ENCODE peak calls at places on chromosomes 4 and X, in seven cellular contexts. Z is esophagus squamous epithelium; T is AG08395; P is ELR; J is fibroblast of the aortic adventitia; K is activated CD4-positive, CD25-positive, alpha-beta regulatory T cell treated with anti-CD3 and anti-CD28 coated beads, Interleukin-2, amount 50 U/mL, for 72 hours; X is astrocyte. A is an unnamed sample.

GRCh38 chrX:87621697-87622096 is 104.1 kb downstream of the KLHL4 start:
- DNase-seq in Z (no peak), T (no peak), P (no peak), J (peak), K (no peak), X (peak), A (no peak)

GRCh38 chr4:121030151-121030550 is 42.2 kb downstream of the NDNF start:
- DNase-seq in Z (no peak), T (no peak), P (no peak), J (peak), K (no peak), X (peak), A (no peak)

GRCh38 chr4:168707205-168707604 is 210.4 kb downstream of the PALLD start:
- DNase-seq in Z (no peak), T (peak), P (peak), J (peak), K (no peak), X (no peak), A (no peak)

GRCh38 chrX:72080800-72081199 is 50.9 kb downstream of the RTL5 start:
- DNase-seq in Z (no peak), T (no peak), P (no peak), J (no peak), K (no peak), X (no peak), A (no peak)

GRCh38 chrX:109839694-109840358 is 106.8 kb upstream of the ACSL4 start:
- DNase-seq in Z (no peak), T (peak), P (peak), J (peak), K (no peak), X (peak), A (no peak)

GRCh38 chr4:156347412-156348075 is 393.9 kb upstream of the CTSO start:
- DNase-seq in Z (no peak), T (peak), P (peak), J (no peak), K (no peak), X (peak), A (no peak)

GRCh38 chr4:70559924-70560323 is 32.1 kb upstream of the AMBN start:
- DNase-seq in Z (no peak), T (no peak), P (no peak), J (peak), K (no peak), X (no peak), A (no peak)

GRCh38 chrX:136065044-136065671 is 79.9 kb downstream of the SLC9A6 start:
- DNase-seq in Z (no peak), T (no peak), P (peak), J (peak), K (no peak), X (peak), A (no peak)

GRCh38 chrX:48580662-48581061 is 6.4 kb downstream of the RBM3 start:
- DNase-seq in Z (no peak), T (no peak), P (no peak), J (no peak), K (no peak), X (no peak), A (no peak)

GRCh38 chr4:13907255-13907751 is 279.8 kb upstream of the BOD1L1 start:
- DNase-seq in Z (no peak), T (peak), P (peak), J (peak), K (no peak), X (peak), A (no peak)

GRCh38 chr4:555566-556275 is 20.4 kb downstream of the TMEM271 start:
- DNase-seq in Z (no peak), T (no peak), P (no peak), J (no peak), K (no peak), X (no peak), A (no peak)

GRCh38 chr4:186260504-186261448 is 5.2 kb upstream of the F11 start:
- DNase-seq in Z (no peak), T (no peak), P (peak), J (peak), K (no peak), X (no peak), A (no peak)

GRCh38 chr4:808860-809570 is 16.9 kb downstream of the CPLX1 start:
- DNase-seq in Z (no peak), T (no peak), P (no peak), J (no peak), K (no peak), X (no peak), A (no peak)

GRCh38 chrX:153780678-153781427 is at the start of gene SRPK3:
- DNase-seq in Z (no peak), T (peak), P (peak), J (no peak), K (no peak), X (no peak), A (no peak)

GRCh38 chr4:41146716-41147506 is 67.4 kb downstream of the APBB2 start:
- DNase-seq in Z (no peak), T (peak), P (peak), J (peak), K (no peak), X (peak), A (no peak)

GRCh38 chrX:63128509-63128908 is 222.6 kb downstream of the SPIN4 start:
- DNase-seq in Z (no peak), T (no peak), P (peak), J (peak), K (no peak), X (no peak), A (no peak)

GRCh38 chr4:52588771-52589591 is 70.1 kb downstream of the USP46 start:
- DNase-seq in Z (no peak), T (peak), P (peak), J (peak), K (no peak), X (peak), A (no peak)

GRCh38 chr4:72969957-72970356 is 99.6 kb downstream of the COX18 start:
- DNase-seq in Z (no peak), T (no peak), P (no peak), J (peak), K (no peak), X (peak), A (no peak)

GRCh38 chr4:89351201-89351600 is 43.6 kb upstream of the GPRIN3 start:
- DNase-seq in Z (no peak), T (no peak), P (no peak), J (no peak), K (no peak), X (no peak), A (no peak)

GRCh38 chrX:132956421-132957210 is 1.8 kb downstream of the HS6ST2 start:
- DNase-seq in Z (no peak), T (no peak), P (no peak), J (no peak), K (no peak), X (no peak), A (no peak)

GRCh38 chr4:172256820-172257219 is 443.6 kb downstream of the GALNTL6 start:
- DNase-seq in Z (no peak), T (no peak), P (no peak), J (no peak), K (no peak), X (no peak), A (no peak)

GRCh38 chrX:151754042-151754419 is 19.5 kb downstream of the CNGA2 start:
- DNase-seq in Z (no peak), T (peak), P (peak), J (peak), K (no peak), X (peak), A (no peak)

GRCh38 chr4:26088433-26088928 is 174.5 kb downstream of the SMIM20 start:
- DNase-seq in Z (no peak), T (peak), P (peak), J (peak), K (no peak), X (peak), A (no peak)

GRCh38 chr4:113474017-113474416 is 287.5 kb downstream of the CAMK2D start:
- DNase-seq in Z (no peak), T (peak), P (peak), J (peak), K (no peak), X (peak), A (no peak)

GRCh38 chr4:15130441-15130840 is 128.2 kb downstream of the CPEB2 start:
- DNase-seq in Z (no peak), T (no peak), P (no peak), J (no peak), K (no peak), X (no peak), A (no peak)

GRCh38 chrX:74248889-74249288 is 55.1 kb upstream of the ZCCHC13 start:
- DNase-seq in Z (no peak), T (no peak), P (no peak), J (peak), K (no peak), X (no peak), A (no peak)

GRCh38 chr4:2047781-2048581 is 11.1 kb upstream of the NAT8L start:
- DNase-seq in Z (no peak), T (no peak), P (no peak), J (no peak), K (no peak), X (no peak), A (peak)

GRCh38 chr4:185941476-185941875 is 127.5 kb upstream of the TLR3 start:
- DNase-seq in Z (no peak), T (no peak), P (no peak), J (peak), K (no peak), X (no peak), A (no peak)

GRCh38 chr4:87806520-87806919 is 7.2 kb downstream of the IBSP start:
- DNase-seq in Z (no peak), T (no peak), P (peak), J (no peak), K (no peak), X (peak), A (no peak)

GRCh38 chr4:79913581-79913980 is 159.4 kb downstream of the ANTXR2 start:
- DNase-seq in Z (no peak), T (peak), P (peak), J (peak), K (no peak), X (peak), A (no peak)

GRCh38 chr4:82268050-82268825 is 105.6 kb downstream of the HNRNPD start:
- DNase-seq in Z (no peak), T (peak), P (peak), J (peak), K (no peak), X (peak), A (no peak)

GRCh38 chr4:111854494-111855087 is 290.7 kb upstream of the FAM241A start:
- DNase-seq in Z (no peak), T (peak), P (peak), J (peak), K (no peak), X (peak), A (no peak)

A was measured in activated CD8-positive, alpha-beta memory T cell treated with anti-CD3 and anti-CD28 coated beads for 24 hours.